ENCODE peak calls at places on chromosomes 4 and X, in four cellular contexts. K is iPS-NIHi11, C is NCI-H82, W is NCI-H460. S is an unnamed sample.

GRCh38 chr4:65071532-65071931 is 598.8 kb downstream of the EPHA5 start:
- DNase-seq in C (no peak), W (no peak), K (no peak), S (no peak)

GRCh38 chrX:1181131-1181530 is 31.3 kb downstream of the CRLF2 start:
- DNase-seq in W (no peak), K (no peak), C (no peak), S (no peak)

GRCh38 chrX:124435616-124436015 is 89.3 kb downstream of the SH2D1A start:
- DNase-seq in K (no peak), W (no peak), C (peak; percentile 39), S (no peak)

GRCh38 chr4:80192937-80193336 is 4.4 kb upstream of the PRDM8 start:
- DNase-seq in W (no peak), C (no peak), K (no peak), S (no peak)

GRCh38 chr4:168629561-168629960 is 132.7 kb downstream of the PALLD start:
- DNase-seq in K (no peak), W (no peak), C (no peak), S (no peak)

GRCh38 chrX:56289449-56289848 is 57.3 kb downstream of the KLF8 start:
- DNase-seq in K (no peak), C (no peak), W (no peak), S (no peak)

GRCh38 chr4:101777431-101777830 is 13.1 kb upstream of the BANK1 start:
- DNase-seq in K (no peak), W (no peak), C (no peak), S (no peak)

GRCh38 chr4:122827899-122828601 is 1.4 kb downstream of the FGF2 start:
- DNase-seq in K (peak; percentile 78), W (no peak), C (peak; percentile 50), S (no peak)

GRCh38 chrX:49225858-49226257 is 7.3 kb downstream of the CACNA1F start:
- DNase-seq in K (no peak), C (no peak), W (no peak), S (no peak)

GRCh38 chrX:19595036-19595435 is 79.7 kb upstream of the MAP3K15 start:
- DNase-seq in K (no peak), W (no peak), C (no peak), S (no peak)

GRCh38 chr4:94758700-94759399 is 1.1 kb downstream of the BMPR1B start:
- DNase-seq in W (no peak), K (peak; percentile 35), C (peak; percentile 42), S (no peak)

GRCh38 chrX:2828404-2829065 is at the start of gene GYG2:
- DNase-seq in W (no peak), K (peak; percentile 72), C (peak; percentile 69), S (no peak)

GRCh38 chr4:124899997-124900396 is 187.5 kb upstream of the ANKRD50 start:
- DNase-seq in C (no peak), W (no peak), K (no peak), S (no peak)

GRCh38 chrX:102651242-102651967 is at the start of gene GPRASP1:
- DNase-seq in W (no peak), K (peak; percentile 26), C (peak; percentile 55), S (no peak)

GRCh38 chrX:113390531-113390930 is 549.9 kb upstream of the AMOT start:
- DNase-seq in K (no peak), W (no peak), C (no peak), S (no peak)